ENCODE peak calls at places on chromosome 15, in ten cellular contexts. M is activated CD4-positive, alpha-beta T cell treated with anti-CD3 and anti-CD28 coated beads, Interleukin-2, amount 10 ng/mL, durations not matched to agents 7 days and 5 days; G is lung; T is T-helper 9 cell; F is lower lobe of right lung; N is activated T-helper 9 cell treated with anti-CD3 and anti-CD28 coated beads, Interleukin-2, amount 50 U/mL, for 16 hours; V is hepatic stellate cell; I is GM19239; K is ACHN; J is activated effector memory CD4-positive, alpha-beta T cell treated with anti-CD3 and anti-CD28 coated beads, Interleukin-2, amount 50 U/mL, for 16 hours. D is an unnamed sample.

GRCh38 chr15:67422296-67422695 is 98.6 kb upstream of the C15orf61 start:
- DNase-seq in M (no peak), G (no peak), T (no peak), F (no peak), N (no peak), V (no peak), I (no peak), K (no peak), J (no peak), D (no peak)

GRCh38 chr15:62877276-62877857 is 165.2 kb upstream of the TPM1 start:
- DNase-seq in M (no peak), G (no peak), T (no peak), F (no peak), N (no peak), V (no peak), I (no peak), K (no peak), J (no peak), D (no peak)

GRCh38 chr15:99682455-99682854 is 50.8 kb downstream of the LYSMD4 start:
- DNase-seq in M (no peak), G (no peak), T (no peak), F (no peak), N (no peak), V (peak), I (no peak), K (peak), J (no peak), D (no peak)

GRCh38 chr15:98809273-98809672 is 160.9 kb downstream of the IGF1R start:
- DNase-seq in M (no peak), G (no peak), T (no peak), F (no peak), N (no peak), V (no peak), I (no peak), K (no peak), J (no peak), D (no peak)

GRCh38 chr15:48641416-48641815 is 4.1 kb downstream of the FBN1 start:
- DNase-seq in M (no peak), G (no peak), T (no peak), F (no peak), N (no peak), V (no peak), I (no peak), K (peak), J (no peak), D (no peak)

GRCh38 chr15:44620081-44620480 is 43.4 kb downstream of the SPG11 start:
- DNase-seq in M (no peak), G (no peak), T (no peak), F (no peak), N (no peak), V (no peak), I (no peak), K (no peak), J (no peak), D (no peak)

GRCh38 chr15:94526071-94526689 is 294.8 kb downstream of the MCTP2 start:
- DNase-seq in M (no peak), G (no peak), T (no peak), F (no peak), N (no peak), V (no peak), I (no peak), K (peak), J (no peak), D (peak)

GRCh38 chr15:48559270-48559669 is 86.2 kb downstream of the FBN1 start:
- DNase-seq in M (no peak), G (no peak), T (no peak), F (no peak), N (no peak), V (no peak), I (no peak), K (no peak), J (no peak), D (no peak)

GRCh38 chr15:100665570-100665969 is 63.2 kb downstream of the ASB7 start:
- DNase-seq in M (no peak), G (no peak), T (no peak), F (no peak), N (no peak), V (no peak), I (no peak), K (no peak), J (no peak), D (no peak)

GRCh38 chr15:94670436-94671034 is 439.2 kb downstream of the MCTP2 start:
- DNase-seq in M (no peak), G (no peak), T (no peak), F (no peak), N (no peak), V (peak), I (peak), K (peak), J (no peak), D (no peak)

GRCh38 chr15:40103864-40104271 is 4.8 kb downstream of the BMF start:
- DNase-seq in M (no peak), G (no peak), T (no peak), F (no peak), N (no peak), V (no peak), I (no peak), K (no peak), J (no peak), D (no peak)

D was measured in H54.